ENCODE peak calls at places on chromosome 15, in four cellular contexts. F, I, E and V are unnamed samples.

GRCh38 chr15:75455424-75455981 is 4.0 kb upstream of the SIN3A start:
- DNase-seq in I (peak), E (peak), F (peak), V (peak)

GRCh38 chr15:96495386-96495785 is 164.9 kb downstream of the NR2F2 start:
- DNase-seq in I (no peak), F (no peak), E (no peak), V (no peak)

GRCh38 chr15:65384895-65385867 is 7.4 kb upstream of the IGDCC3 start:
- DNase-seq in F (peak), I (peak), E (peak), V (peak)

GRCh38 chr15:52436971-52437370 is 91.7 kb downstream of the MYO5A start:
- DNase-seq in I (no peak), F (no peak), E (no peak), V (no peak)

GRCh38 chr15:100311099-100311751 is 30.6 kb downstream of the ADAMTS17 start:
- DNase-seq in I (no peak), E (no peak), F (no peak), V (no peak)

GRCh38 chr15:82871577-82872484 is 62.4 kb downstream of the WHAMM start:
- DNase-seq in F (no peak), E (no peak), I (no peak), V (no peak)

GRCh38 chr15:75145027-75145841 is 56.4 kb upstream of the C15orf39 start:
- DNase-seq in I (no peak), E (no peak), F (no peak), V (no peak)

GRCh38 chr15:74789171-74789627 is 7.3 kb downstream of the CSK start:
- DNase-seq in E (no peak), I (no peak), F (no peak), V (peak)

GRCh38 chr15:29420188-29420587 is 150.6 kb upstream of the NSMCE3 start:
- DNase-seq in E (no peak), F (no peak), I (no peak), V (no peak)